ENCODE peak calls at places on chromosomes 6 and 20, in five cellular contexts. One of them, this sample, is unnamed.

GRCh38 chr20:480044-480443 is 17.7 kb upstream of the TBC1D20 start:
- DNase-seq in stimulated activated CD4-positive, alpha-beta T cell treated with anti-CD3 and anti-CD28 coated beads, Interleukin-1b, Interleukin-23, amount 100 ng/mL, for 24 hours: no peak
- DNase-seq in kidney tubule cell: no peak
- DNase-seq in CD4-positive, alpha-beta memory T cell: no peak
- DNase-seq in activated T-helper 1 cell treated with anti-CD3 and anti-CD28 coated beads, Interleukin-12 subunit alpha, Interleukin-12 subunit beta, Interleukin-2, Interleukin-4 antibody, amounts not matched to agents 30 ng/mL and 10 ng/mL and 1 ng/mL, durations not matched to agents 14 hours and 24 hours and 36 hours: no peak
- DNase-seq in this sample: no peak

GRCh38 chr6:113445201-113445600 is 411.9 kb upstream of the MARCKS start:
- DNase-seq in CD4-positive, alpha-beta memory T cell: no peak
- DNase-seq in kidney tubule cell: no peak
- DNase-seq in activated T-helper 1 cell treated with anti-CD3 and anti-CD28 coated beads, Interleukin-12 subunit alpha, Interleukin-12 subunit beta, Interleukin-2, Interleukin-4 antibody, amounts not matched to agents 30 ng/mL and 10 ng/mL and 1 ng/mL, durations not matched to agents 14 hours and 24 hours and 36 hours: no peak
- DNase-seq in stimulated activated CD4-positive, alpha-beta T cell treated with anti-CD3 and anti-CD28 coated beads, Interleukin-1b, Interleukin-23, amount 100 ng/mL, for 24 hours: no peak
- DNase-seq in this sample: no peak

GRCh38 chr20:6583134-6583738 is 184.2 kb upstream of the BMP2 start:
- DNase-seq in stimulated activated CD4-positive, alpha-beta T cell treated with anti-CD3 and anti-CD28 coated beads, Interleukin-1b, Interleukin-23, amount 100 ng/mL, for 24 hours: no peak
- DNase-seq in CD4-positive, alpha-beta memory T cell: no peak
- DNase-seq in kidney tubule cell: peak; percentile 74
- DNase-seq in activated T-helper 1 cell treated with anti-CD3 and anti-CD28 coated beads, Interleukin-12 subunit alpha, Interleukin-12 subunit beta, Interleukin-2, Interleukin-4 antibody, amounts not matched to agents 30 ng/mL and 10 ng/mL and 1 ng/mL, durations not matched to agents 14 hours and 24 hours and 36 hours: no peak
- DNase-seq in this sample: no peak

GRCh38 chr20:38973546-38974120 is 11.5 kb downstream of the DHX35 start:
- DNase-seq in CD4-positive, alpha-beta memory T cell: no peak
- DNase-seq in activated T-helper 1 cell treated with anti-CD3 and anti-CD28 coated beads, Interleukin-12 subunit alpha, Interleukin-12 subunit beta, Interleukin-2, Interleukin-4 antibody, amounts not matched to agents 30 ng/mL and 10 ng/mL and 1 ng/mL, durations not matched to agents 14 hours and 24 hours and 36 hours: no peak
- DNase-seq in kidney tubule cell: peak; percentile 30
- DNase-seq in stimulated activated CD4-positive, alpha-beta T cell treated with anti-CD3 and anti-CD28 coated beads, Interleukin-1b, Interleukin-23, amount 100 ng/mL, for 24 hours: no peak
- DNase-seq in this sample: no peak

GRCh38 chr6:143901885-143902708 is 37.8 kb downstream of the ZC2HC1B start:
- DNase-seq in stimulated activated CD4-positive, alpha-beta T cell treated with anti-CD3 and anti-CD28 coated beads, Interleukin-1b, Interleukin-23, amount 100 ng/mL, for 24 hours: no peak
- DNase-seq in activated T-helper 1 cell treated with anti-CD3 and anti-CD28 coated beads, Interleukin-12 subunit alpha, Interleukin-12 subunit beta, Interleukin-2, Interleukin-4 antibody, amounts not matched to agents 30 ng/mL and 10 ng/mL and 1 ng/mL, durations not matched to agents 14 hours and 24 hours and 36 hours: no peak
- DNase-seq in kidney tubule cell: no peak
- DNase-seq in CD4-positive, alpha-beta memory T cell: no peak
- DNase-seq in this sample: no peak

GRCh38 chr6:36914227-36914794 is 28.6 kb downstream of the C6orf89 start:
- DNase-seq in CD4-positive, alpha-beta memory T cell: peak; percentile 26
- DNase-seq in stimulated activated CD4-positive, alpha-beta T cell treated with anti-CD3 and anti-CD28 coated beads, Interleukin-1b, Interleukin-23, amount 100 ng/mL, for 24 hours: no peak
- DNase-seq in activated T-helper 1 cell treated with anti-CD3 and anti-CD28 coated beads, Interleukin-12 subunit alpha, Interleukin-12 subunit beta, Interleukin-2, Interleukin-4 antibody, amounts not matched to agents 30 ng/mL and 10 ng/mL and 1 ng/mL, durations not matched to agents 14 hours and 24 hours and 36 hours: peak; percentile 44
- DNase-seq in kidney tubule cell: peak; percentile 89
- DNase-seq in this sample: no peak

GRCh38 chr6:8821921-8822512 is 386.7 kb upstream of the SLC35B3 start:
- DNase-seq in stimulated activated CD4-positive, alpha-beta T cell treated with anti-CD3 and anti-CD28 coated beads, Interleukin-1b, Interleukin-23, amount 100 ng/mL, for 24 hours: no peak
- DNase-seq in activated T-helper 1 cell treated with anti-CD3 and anti-CD28 coated beads, Interleukin-12 subunit alpha, Interleukin-12 subunit beta, Interleukin-2, Interleukin-4 antibody, amounts not matched to agents 30 ng/mL and 10 ng/mL and 1 ng/mL, durations not matched to agents 14 hours and 24 hours and 36 hours: no peak
- DNase-seq in kidney tubule cell: no peak
- DNase-seq in CD4-positive, alpha-beta memory T cell: no peak
- DNase-seq in this sample: no peak

GRCh38 chr6:109008061-109008460 is 86.6 kb downstream of the SESN1 start:
- DNase-seq in stimulated activated CD4-positive, alpha-beta T cell treated with anti-CD3 and anti-CD28 coated beads, Interleukin-1b, Interleukin-23, amount 100 ng/mL, for 24 hours: no peak
- DNase-seq in kidney tubule cell: no peak
- DNase-seq in activated T-helper 1 cell treated with anti-CD3 and anti-CD28 coated beads, Interleukin-12 subunit alpha, Interleukin-12 subunit beta, Interleukin-2, Interleukin-4 antibody, amounts not matched to agents 30 ng/mL and 10 ng/mL and 1 ng/mL, durations not matched to agents 14 hours and 24 hours and 36 hours: no peak
- DNase-seq in CD4-positive, alpha-beta memory T cell: no peak
- DNase-seq in this sample: no peak

GRCh38 chr6:136317023-136317649 is 27.5 kb upstream of the BCLAF1 start:
- DNase-seq in kidney tubule cell: peak; percentile 65
- DNase-seq in activated T-helper 1 cell treated with anti-CD3 and anti-CD28 coated beads, Interleukin-12 subunit alpha, Interleukin-12 subunit beta, Interleukin-2, Interleukin-4 antibody, amounts not matched to agents 30 ng/mL and 10 ng/mL and 1 ng/mL, durations not matched to agents 14 hours and 24 hours and 36 hours: peak; percentile 41
- DNase-seq in CD4-positive, alpha-beta memory T cell: peak; percentile 68
- DNase-seq in stimulated activated CD4-positive, alpha-beta T cell treated with anti-CD3 and anti-CD28 coated beads, Interleukin-1b, Interleukin-23, amount 100 ng/mL, for 24 hours: peak; percentile 26
- DNase-seq in this sample: peak; percentile 41

This sample was measured in activated T-helper 2 cell treated with anti-CD3 and anti-CD28 coated beads, Interferon-gamma antibody, Interleukin-2, Interleukin-4, amounts not matched to agents 10 μg/mL and 5 μg/mL and 100 μg/mL, durations not matched to agents 14 hours and 24 hours and 36 hours.